ENCODE peak calls at places on chromosomes 7 and 10, in ten cellular contexts. One of them, this sample, is unnamed.

GRCh38 chr7:121385800-121386179 is 10.3 kb downstream of the FAM3C start:
- DNase-seq in T1000: no peak
- DNase-seq in HEK293T: no peak
- DNase-seq in prostate gland: no peak
- DNase-seq in hippocampal formation: no peak
- DNase-seq in GM04503: no peak
- DNase-seq in right atrium auricular region: no peak
- DNase-seq in brain microvascular endothelial cell: no peak
- DNase-seq in right lobe of liver: no peak
- DNase-seq in EH: no peak
- DNase-seq in this sample: no peak

GRCh38 chr7:117184367-117184766 is 138.5 kb downstream of the WNT2 start:
- DNase-seq in HEK293T: no peak
- DNase-seq in T1000: no peak
- DNase-seq in hippocampal formation: no peak
- DNase-seq in GM04503: no peak
- DNase-seq in right atrium auricular region: no peak
- DNase-seq in EH: no peak
- DNase-seq in brain microvascular endothelial cell: no peak
- DNase-seq in prostate gland: no peak
- DNase-seq in right lobe of liver: no peak
- DNase-seq in this sample: no peak

GRCh38 chr7:34175837-34176236 is 270.5 kb downstream of the BMPER start:
- DNase-seq in HEK293T: no peak
- DNase-seq in hippocampal formation: no peak
- DNase-seq in right lobe of liver: no peak
- DNase-seq in T1000: no peak
- DNase-seq in GM04503: no peak
- DNase-seq in EH: no peak
- DNase-seq in brain microvascular endothelial cell: no peak
- DNase-seq in prostate gland: no peak
- DNase-seq in right atrium auricular region: no peak
- DNase-seq in this sample: no peak

GRCh38 chr10:12348341-12348869 is 942 bp upstream of the CAMK1D start:
- DNase-seq in right atrium auricular region: no peak
- DNase-seq in T1000: no peak
- DNase-seq in right lobe of liver: peak; percentile 86
- DNase-seq in GM04503: no peak
- DNase-seq in hippocampal formation: no peak
- DNase-seq in brain microvascular endothelial cell: no peak
- DNase-seq in HEK293T: no peak
- DNase-seq in prostate gland: no peak
- DNase-seq in EH: no peak
- DNase-seq in this sample: no peak

GRCh38 chr10:29926649-29927048 is 132.7 kb downstream of the JCAD start:
- DNase-seq in prostate gland: no peak
- DNase-seq in right lobe of liver: no peak
- DNase-seq in GM04503: no peak
- DNase-seq in hippocampal formation: no peak
- DNase-seq in brain microvascular endothelial cell: peak; percentile 49
- DNase-seq in EH: peak; percentile 46
- DNase-seq in right atrium auricular region: no peak
- DNase-seq in HEK293T: peak; percentile 21
- DNase-seq in T1000: no peak
- DNase-seq in this sample: no peak

GRCh38 chr10:99235872-99236626 is 397 bp upstream of the HPSE2 start:
- DNase-seq in GM04503: no peak
- DNase-seq in right atrium auricular region: no peak
- DNase-seq in HEK293T: no peak
- DNase-seq in hippocampal formation: no peak
- DNase-seq in EH: no peak
- DNase-seq in right lobe of liver: no peak
- DNase-seq in T1000: no peak
- DNase-seq in prostate gland: no peak
- DNase-seq in brain microvascular endothelial cell: no peak
- DNase-seq in this sample: no peak

GRCh38 chr7:74182453-74183090 is 8.4 kb downstream of the EIF4H start:
- DNase-seq in right lobe of liver: no peak
- DNase-seq in hippocampal formation: no peak
- DNase-seq in EH: no peak
- DNase-seq in T1000: no peak
- DNase-seq in GM04503: no peak
- DNase-seq in HEK293T: no peak
- DNase-seq in brain microvascular endothelial cell: no peak
- DNase-seq in right atrium auricular region: no peak
- DNase-seq in prostate gland: no peak
- DNase-seq in this sample: no peak

GRCh38 chr10:12419279-12419847 is 70.0 kb downstream of the CAMK1D start:
- DNase-seq in right lobe of liver: no peak
- DNase-seq in hippocampal formation: no peak
- DNase-seq in T1000: no peak
- DNase-seq in EH: peak; percentile 38
- DNase-seq in HEK293T: no peak
- DNase-seq in brain microvascular endothelial cell: peak; percentile 98
- DNase-seq in right atrium auricular region: peak; percentile 91
- DNase-seq in prostate gland: no peak
- DNase-seq in GM04503: peak; percentile 77
- DNase-seq in this sample: no peak

GRCh38 chr7:158802535-158803199 is 26.6 kb downstream of the ESYT2 start:
- DNase-seq in brain microvascular endothelial cell: no peak
- DNase-seq in prostate gland: no peak
- DNase-seq in HEK293T: no peak
- DNase-seq in GM04503: no peak
- DNase-seq in EH: peak; percentile 87
- DNase-seq in hippocampal formation: no peak
- DNase-seq in right atrium auricular region: no peak
- DNase-seq in T1000: no peak
- DNase-seq in right lobe of liver: no peak
- DNase-seq in this sample: no peak

GRCh38 chr7:151074817-151075661 is 5.6 kb downstream of the FASTK start:
- DNase-seq in hippocampal formation: no peak
- DNase-seq in T1000: no peak
- DNase-seq in right atrium auricular region: no peak
- DNase-seq in HEK293T: no peak
- DNase-seq in prostate gland: no peak
- DNase-seq in right lobe of liver: no peak
- DNase-seq in brain microvascular endothelial cell: no peak
- DNase-seq in EH: no peak
- DNase-seq in GM04503: no peak
- DNase-seq in this sample: no peak